ENCODE peak calls at places on chromosomes 4 and X, in eight cellular contexts. N is astrocyte; B is hypothalamus; L is HT1080; J is amygdala; Q is glutamatergic neuron; D is NCI-H2171; M is activated naive CD4-positive, alpha-beta T cell treated with anti-CD3 and anti-CD28 coated beads, Interleukin-2, amount 10 ng/mL, durations not matched to agents 7 days and 5 days. T is an unnamed sample.

GRCh38 chr4:84099591-84099990 is 399.5 kb downstream of the NKX6-1 start:
- DNase-seq in N (peak; percentile 26), B (no peak), L (no peak), J (no peak), Q (no peak), D (no peak), M (no peak), T (no peak)

GRCh38 chr4:4306920-4307319 is 16.9 kb downstream of the ZBTB49 start:
- DNase-seq in N (no peak), B (no peak), L (no peak), J (no peak), Q (no peak), D (no peak), M (no peak), T (no peak)

GRCh38 chrX:80246273-80246672 is 174.0 kb upstream of the TENT5D start:
- DNase-seq in N (no peak), B (no peak), L (no peak), J (no peak), Q (no peak), D (no peak), M (no peak), T (peak; percentile 3)

GRCh38 chr4:53908661-53909078 is 155.7 kb downstream of the CHIC2 start:
- DNase-seq in N (peak; percentile 92), B (no peak), L (peak; percentile 89), J (no peak), Q (no peak), D (no peak), M (peak; percentile 22), T (peak; percentile 95)

GRCh38 chrX:109626637-109627036 is 1.7 kb upstream of the KCNE5 start:
- DNase-seq in N (no peak), B (no peak), L (no peak), J (no peak), Q (no peak), D (no peak), M (no peak), T (no peak)

GRCh38 chr4:70914631-70915030 is 12.5 kb downstream of the MOB1B start:
- DNase-seq in N (no peak), B (no peak), L (no peak), J (no peak), Q (no peak), D (no peak), M (no peak), T (no peak)

GRCh38 chr4:120291541-120291940 is 224.9 kb upstream of the MAD2L1 start:
- DNase-seq in N (no peak), B (no peak), L (peak; percentile 3), J (no peak), Q (no peak), D (no peak), M (no peak), T (no peak)

GRCh38 chr4:180870623-180871022 is 1372.6 kb upstream of the TENM3 start:
- DNase-seq in N (no peak), B (no peak), L (no peak), J (no peak), Q (no peak), D (no peak), M (no peak), T (no peak)

GRCh38 chr4:72374156-72374555 is 194.9 kb downstream of the ADAMTS3 start:
- DNase-seq in N (no peak), B (no peak), L (no peak), J (no peak), Q (no peak), D (no peak), M (no peak), T (peak; percentile 10)

GRCh38 chr4:165569031-165569430 is 190.2 kb downstream of the CPE start:
- DNase-seq in N (peak; percentile 51), B (no peak), L (no peak), J (no peak), Q (no peak), D (no peak), M (no peak), T (no peak)

GRCh38 chr4:180059216-180059881 is 2183.9 kb upstream of the TENM3 start:
- DNase-seq in N (peak; percentile 1), B (peak; percentile 9), L (peak; percentile 25), J (peak; percentile 32), Q (peak; percentile 59), D (no peak), M (no peak), T (no peak)

GRCh38 chr4:7414736-7415510 is 19.8 kb downstream of the PSAPL1 start:
- DNase-seq in N (no peak), B (no peak), L (no peak), J (no peak), Q (no peak), D (no peak), M (no peak), T (no peak)

GRCh38 chrX:19566359-19567141 is 51.2 kb upstream of the MAP3K15 start:
- DNase-seq in N (peak; percentile 16), B (no peak), L (no peak), J (no peak), Q (no peak), D (no peak), M (no peak), T (peak; percentile 57)

GRCh38 chr4:123046096-123046495 is 123.7 kb upstream of the NUDT6 start:
- DNase-seq in N (no peak), B (no peak), L (no peak), J (no peak), Q (no peak), D (no peak), M (no peak), T (no peak)